ENCODE peak calls at places on chromosomes 1 and 21, in eight cellular contexts. L, V, Y, F, I, J, C and E are unnamed samples.

GRCh38 chr21:36419996-36420395 is 34.8 kb downstream of the CHAF1B start:
- DNase-seq in J (peak), I (peak), L (peak), F (peak), C (peak), Y (peak), V (peak), E (peak)

GRCh38 chr1:153962088-153963029 is 978 bp downstream of the SLC39A1 start:
- DNase-seq in J (peak), V (no peak), F (no peak), L (no peak), C (no peak), Y (no peak), I (peak), E (no peak)

GRCh38 chr1:204751883-204752687 is 66.5 kb upstream of the LRRN2 start:
- DNase-seq in I (no peak), L (no peak), C (no peak), Y (peak), J (no peak), F (no peak), V (peak), E (no peak)

GRCh38 chr21:45531393-45532215 is 10.6 kb downstream of the SLC19A1 start:
- DNase-seq in V (no peak), L (no peak), F (no peak), I (no peak), J (no peak), Y (no peak), C (peak), E (no peak)

GRCh38 chr1:156054500-156055342 is at the start of gene LAMTOR2:
- DNase-seq in J (peak), I (peak), Y (peak), C (peak), V (peak), L (peak), F (peak), E (peak)

GRCh38 chr1:109989656-109990653 is 5.4 kb downstream of the AHCYL1 start:
- DNase-seq in I (no peak), J (no peak), C (no peak), V (no peak), F (no peak), L (no peak), Y (no peak), E (no peak)

GRCh38 chr1:10339815-10340214 is 59.0 kb upstream of the PGD start:
- DNase-seq in Y (peak), L (no peak), I (peak), J (peak), C (peak), V (peak), F (no peak), E (no peak)

GRCh38 chr1:51627672-51628071 is 10.8 kb downstream of the OSBPL9 start:
- DNase-seq in V (no peak), L (no peak), J (peak), I (peak), C (no peak), F (no peak), Y (no peak), E (no peak)

GRCh38 chr1:172531412-172531811 is 1.5 kb upstream of the SUCO start:
- DNase-seq in J (peak), V (no peak), F (no peak), C (no peak), Y (no peak), L (no peak), I (no peak), E (no peak)

GRCh38 chr21:42373181-42373907 is 7.0 kb upstream of the TFF1 start:
- DNase-seq in I (no peak), F (no peak), C (peak), L (no peak), J (no peak), V (no peak), Y (no peak), E (no peak)

GRCh38 chr1:222339371-222339947 is 208.4 kb downstream of the HHIPL2 start:
- DNase-seq in C (no peak), J (no peak), L (no peak), Y (no peak), I (no peak), V (no peak), F (no peak), E (no peak)

GRCh38 chr21:36337099-36337509 is 17.1 kb downstream of the MORC3 start:
- DNase-seq in L (no peak), V (no peak), F (no peak), Y (no peak), J (peak), C (no peak), I (peak), E (no peak)

GRCh38 chr1:32151319-32151787 is 28.1 kb upstream of the TXLNA start:
- DNase-seq in V (no peak), C (no peak), J (no peak), I (peak), L (no peak), Y (no peak), F (no peak), E (no peak)

GRCh38 chr1:3669971-3670431 is 17.7 kb downstream of the TP73 start:
- DNase-seq in I (no peak), C (peak), F (no peak), Y (no peak), L (no peak), J (no peak), V (peak), E (no peak)

GRCh38 chr1:183983371-183984105 is 54.0 kb downstream of the COLGALT2 start:
- DNase-seq in F (no peak), Y (peak), L (no peak), V (no peak), C (no peak), J (no peak), I (no peak), E (no peak)

GRCh38 chr21:28832013-28832714 is 160.5 kb downstream of the LTN1 start:
- DNase-seq in F (no peak), J (peak), I (no peak), Y (no peak), L (no peak), V (no peak), C (no peak), E (no peak)

GRCh38 chr1:87240661-87241285 is 87.9 kb upstream of the LMO4 start:
- DNase-seq in Y (peak), V (no peak), J (no peak), C (no peak), F (no peak), I (no peak), L (no peak), E (no peak)

GRCh38 chr1:216830836-216831235 is 107.6 kb upstream of the ESRRG start:
- DNase-seq in V (no peak), F (no peak), I (no peak), C (no peak), J (peak), Y (no peak), L (no peak), E (no peak)

GRCh38 chr1:26184883-26185282 is 5.5 kb upstream of the CATSPER4 start:
- DNase-seq in V (no peak), L (no peak), C (no peak), Y (no peak), I (no peak), F (no peak), J (no peak), E (no peak)

GRCh38 chr1:236748471-236748870 is 46.6 kb upstream of the MTR start:
- DNase-seq in Y (no peak), L (no peak), J (peak), C (no peak), V (no peak), I (no peak), F (no peak), E (no peak)

GRCh38 chr1:109391161-109391556 is 6.6 kb downstream of the SORT1 start:
- DNase-seq in J (peak), V (no peak), F (no peak), I (peak), L (no peak), Y (no peak), C (no peak), E (no peak)

GRCh38 chr1:203572134-203572625 is 54.5 kb upstream of the ATP2B4 start:
- DNase-seq in C (no peak), V (peak), I (no peak), J (no peak), F (no peak), L (no peak), Y (no peak), E (no peak)

GRCh38 chr1:57327331-57327730 is 96.5 kb downstream of the DAB1 start:
- DNase-seq in L (no peak), C (no peak), I (no peak), J (no peak), F (no peak), Y (no peak), V (no peak), E (no peak)

GRCh38 chr1:234610061-234610581 is at the start of gene IRF2BP2:
- DNase-seq in Y (peak), V (peak), I (peak), J (peak), C (peak), L (peak), F (peak), E (no peak)

GRCh38 chr1:21537511-21537931 is 28.3 kb downstream of the ALPL start:
- DNase-seq in J (no peak), V (no peak), C (no peak), L (no peak), Y (peak), I (no peak), F (no peak), E (no peak)

GRCh38 chr1:245079021-245079609 is 75.7 kb upstream of the KIF26B start:
- DNase-seq in F (no peak), J (peak), L (no peak), Y (no peak), V (no peak), C (no peak), I (peak), E (no peak)

GRCh38 chr1:94708299-94708685 is 111.9 kb upstream of the SLC44A3 start:
- DNase-seq in L (no peak), C (no peak), V (no peak), F (no peak), J (no peak), I (no peak), Y (no peak), E (no peak)

GRCh38 chr1:47522890-47523811 is 85.3 kb downstream of the FOXD2 start:
- DNase-seq in V (no peak), L (no peak), J (no peak), C (no peak), I (no peak), F (no peak), Y (no peak), E (no peak)

GRCh38 chr1:156703741-156704140 is 1.6 kb downstream of the CRABP2 start:
- DNase-seq in C (no peak), Y (no peak), I (no peak), F (no peak), V (no peak), J (no peak), L (no peak), E (no peak)

GRCh38 chr21:17660449-17660848 is 47.7 kb upstream of the BTG3 start:
- DNase-seq in Y (no peak), V (no peak), L (no peak), I (peak), C (no peak), J (peak), F (no peak), E (peak)

GRCh38 chr1:235403598-235403997 is 36.4 kb downstream of the TBCE start:
- DNase-seq in Y (no peak), C (no peak), F (no peak), V (no peak), I (no peak), L (no peak), J (no peak), E (no peak)

GRCh38 chr1:165633624-165634023 is 2.6 kb downstream of the MGST3 start:
- DNase-seq in C (no peak), L (no peak), V (no peak), I (peak), Y (no peak), F (no peak), J (peak), E (no peak)

GRCh38 chr1:63408331-63408730 is 40.9 kb downstream of the ALG6 start:
- DNase-seq in C (no peak), J (no peak), V (no peak), I (no peak), Y (no peak), L (no peak), F (no peak), E (no peak)

GRCh38 chr1:19815801-19816736 is 986 bp upstream of the RNF186 start:
- DNase-seq in C (no peak), J (no peak), Y (no peak), L (no peak), I (no peak), F (no peak), V (no peak), E (no peak)

GRCh38 chr1:34736711-34737110 is 18.1 kb upstream of the GJB5 start:
- DNase-seq in Y (no peak), J (no peak), V (no peak), I (no peak), F (no peak), C (no peak), L (no peak), E (no peak)

GRCh38 chr1:59328353-59328752 is 31.5 kb downstream of the FGGY start:
- DNase-seq in F (no peak), L (no peak), C (no peak), Y (no peak), I (no peak), V (no peak), J (no peak), E (no peak)